ENCODE peak calls at places on chromosomes 3 and 15, in four cellular contexts. One of them, this sample, is unnamed.

GRCh38 chr15:97316362-97316761 is 644.1 kb upstream of the ARRDC4 start:
- DNase-seq in pons: no peak
- DNase-seq in lung: no peak
- DNase-seq in gastrocnemius medialis: no peak
- DNase-seq in this sample: no peak

GRCh38 chr15:68818088-68818670 is 2.5 kb downstream of the ANP32A start:
- DNase-seq in pons: peak
- DNase-seq in lung: peak
- DNase-seq in gastrocnemius medialis: peak
- DNase-seq in this sample: peak

GRCh38 chr3:9141903-9142302 is 107.5 kb downstream of the SRGAP3 start:
- DNase-seq in gastrocnemius medialis: no peak
- DNase-seq in pons: no peak
- DNase-seq in lung: no peak
- DNase-seq in this sample: no peak

GRCh38 chr3:49410844-49411549 is 779 bp downstream of the RHOA start:
- DNase-seq in pons: no peak
- DNase-seq in gastrocnemius medialis: no peak
- DNase-seq in lung: no peak
- DNase-seq in this sample: no peak

GRCh38 chr15:63296195-63296594 is 18.8 kb downstream of the APH1B start:
- DNase-seq in pons: no peak
- DNase-seq in lung: no peak
- DNase-seq in gastrocnemius medialis: no peak
- DNase-seq in this sample: peak

GRCh38 chr3:156711113-156711512 is 36.7 kb downstream of the TIPARP start:
- DNase-seq in lung: no peak
- DNase-seq in pons: no peak
- DNase-seq in gastrocnemius medialis: no peak
- DNase-seq in this sample: no peak

GRCh38 chr15:89127054-89127702 is 38.9 kb downstream of the ABHD2 start:
- DNase-seq in pons: no peak
- DNase-seq in gastrocnemius medialis: peak
- DNase-seq in lung: no peak
- DNase-seq in this sample: no peak

GRCh38 chr3:179156775-179157174 is 8.6 kb downstream of the PIK3CA start:
- DNase-seq in gastrocnemius medialis: no peak
- DNase-seq in pons: no peak
- DNase-seq in lung: no peak
- DNase-seq in this sample: no peak

GRCh38 chr3:129756871-129757270 is 136.6 kb downstream of the TMCC1 start:
- DNase-seq in pons: no peak
- DNase-seq in gastrocnemius medialis: no peak
- DNase-seq in lung: no peak
- DNase-seq in this sample: no peak

GRCh38 chr15:71149645-71150557 is 34.6 kb downstream of the THSD4 start:
- DNase-seq in gastrocnemius medialis: no peak
- DNase-seq in lung: no peak
- DNase-seq in pons: peak
- DNase-seq in this sample: no peak

GRCh38 chr15:76150971-76151598 is 91.3 kb downstream of the TMEM266 start:
- DNase-seq in lung: peak
- DNase-seq in gastrocnemius medialis: no peak
- DNase-seq in pons: peak
- DNase-seq in this sample: peak

GRCh38 chr3:192745150-192745549 is 17.8 kb upstream of the FGF12 start:
- DNase-seq in gastrocnemius medialis: no peak
- DNase-seq in pons: no peak
- DNase-seq in lung: no peak
- DNase-seq in this sample: no peak

GRCh38 chr3:63774776-63775175 is 44.3 kb upstream of the C3orf49 start:
- DNase-seq in gastrocnemius medialis: no peak
- DNase-seq in lung: no peak
- DNase-seq in pons: no peak
- DNase-seq in this sample: no peak

GRCh38 chr15:53158995-53159394 is 368.9 kb upstream of the ONECUT1 start:
- DNase-seq in lung: no peak
- DNase-seq in gastrocnemius medialis: no peak
- DNase-seq in pons: no peak
- DNase-seq in this sample: no peak

GRCh38 chr3:10707984-10708868 is 107.8 kb upstream of the SLC6A11 start:
- DNase-seq in gastrocnemius medialis: no peak
- DNase-seq in lung: no peak
- DNase-seq in pons: no peak
- DNase-seq in this sample: no peak

GRCh38 chr3:114758828-114759709 is 388.0 kb downstream of the ZBTB20 start:
- DNase-seq in lung: no peak
- DNase-seq in pons: peak
- DNase-seq in gastrocnemius medialis: no peak
- DNase-seq in this sample: peak

GRCh38 chr15:80478075-80478474 is 73.9 kb downstream of the ARNT2 start:
- DNase-seq in pons: no peak
- DNase-seq in gastrocnemius medialis: no peak
- DNase-seq in lung: no peak
- DNase-seq in this sample: no peak

GRCh38 chr15:29883126-29883525 is 60.9 kb upstream of the TJP1 start:
- DNase-seq in gastrocnemius medialis: no peak
- DNase-seq in pons: no peak
- DNase-seq in lung: no peak
- DNase-seq in this sample: no peak

GRCh38 chr3:87987952-87988351 is 70.9 kb downstream of the CGGBP1 start:
- DNase-seq in lung: no peak
- DNase-seq in gastrocnemius medialis: no peak
- DNase-seq in pons: no peak
- DNase-seq in this sample: no peak

GRCh38 chr3:156488771-156489170 is 66.1 kb downstream of the SSR3 start:
- DNase-seq in lung: no peak
- DNase-seq in pons: no peak
- DNase-seq in gastrocnemius medialis: no peak
- DNase-seq in this sample: no peak

GRCh38 chr15:70101459-70102113 is 3.9 kb upstream of the TLE3 start:
- DNase-seq in lung: peak
- DNase-seq in gastrocnemius medialis: peak
- DNase-seq in pons: no peak
- DNase-seq in this sample: peak

GRCh38 chr3:100106531-100107155 is 7.7 kb downstream of the FILIP1L start:
- DNase-seq in pons: no peak
- DNase-seq in gastrocnemius medialis: no peak
- DNase-seq in lung: no peak
- DNase-seq in this sample: no peak

GRCh38 chr3:13093687-13094086 is 20.5 kb upstream of the IQSEC1 start:
- DNase-seq in pons: no peak
- DNase-seq in lung: no peak
- DNase-seq in gastrocnemius medialis: no peak
- DNase-seq in this sample: no peak

GRCh38 chr3:178772746-178773145 is 236.5 kb downstream of the KCNMB2 start:
- DNase-seq in lung: no peak
- DNase-seq in gastrocnemius medialis: no peak
- DNase-seq in pons: no peak
- DNase-seq in this sample: no peak

GRCh38 chr3:8532251-8532831 is 30.7 kb downstream of the LMCD1 start:
- DNase-seq in pons: no peak
- DNase-seq in lung: no peak
- DNase-seq in gastrocnemius medialis: no peak
- DNase-seq in this sample: no peak

GRCh38 chr3:99118381-99118780 is 216.9 kb upstream of the DCBLD2 start:
- DNase-seq in gastrocnemius medialis: no peak
- DNase-seq in lung: no peak
- DNase-seq in pons: no peak
- DNase-seq in this sample: no peak

GRCh38 chr3:56997675-56998074 is 62.8 kb upstream of the SPATA12 start:
- DNase-seq in pons: no peak
- DNase-seq in gastrocnemius medialis: no peak
- DNase-seq in lung: no peak
- DNase-seq in this sample: no peak

GRCh38 chr3:189773056-189773455 is 141.9 kb downstream of the TP63 start:
- DNase-seq in lung: no peak
- DNase-seq in pons: no peak
- DNase-seq in gastrocnemius medialis: no peak
- DNase-seq in this sample: peak

GRCh38 chr3:53167418-53168174 is 6.6 kb downstream of the PRKCD start:
- DNase-seq in lung: no peak
- DNase-seq in gastrocnemius medialis: no peak
- DNase-seq in pons: no peak
- DNase-seq in this sample: no peak

GRCh38 chr3:185586644-185586964 is 509 bp downstream of the SENP2 start:
- DNase-seq in lung: no peak
- DNase-seq in gastrocnemius medialis: no peak
- DNase-seq in pons: peak
- DNase-seq in this sample: no peak

GRCh38 chr3:128584412-128585020 is 66.1 kb downstream of the RPN1 start:
- DNase-seq in lung: peak
- DNase-seq in gastrocnemius medialis: no peak
- DNase-seq in pons: peak
- DNase-seq in this sample: peak

GRCh38 chr3:142997330-142997729 is 4.0 kb upstream of the U2SURP start:
- DNase-seq in pons: no peak
- DNase-seq in gastrocnemius medialis: no peak
- DNase-seq in lung: no peak
- DNase-seq in this sample: no peak

GRCh38 chr3:88031543-88032148 is 27.2 kb downstream of the CGGBP1 start:
- DNase-seq in gastrocnemius medialis: no peak
- DNase-seq in lung: no peak
- DNase-seq in pons: peak
- DNase-seq in this sample: no peak

GRCh38 chr3:10835406-10835805 is 19.4 kb downstream of the SLC6A11 start:
- DNase-seq in pons: no peak
- DNase-seq in gastrocnemius medialis: no peak
- DNase-seq in lung: no peak
- DNase-seq in this sample: no peak

GRCh38 chr3:64488938-64489337 is 198.9 kb downstream of the ADAMTS9 start:
- DNase-seq in gastrocnemius medialis: no peak
- DNase-seq in lung: no peak
- DNase-seq in pons: no peak
- DNase-seq in this sample: no peak

GRCh38 chr3:123150449-123150954 is 51.2 kb upstream of the SEC22A start:
- DNase-seq in lung: no peak
- DNase-seq in pons: no peak
- DNase-seq in gastrocnemius medialis: no peak
- DNase-seq in this sample: no peak

GRCh38 chr3:171384101-171384891 is 75.9 kb downstream of the TNIK start:
- DNase-seq in lung: no peak
- DNase-seq in pons: no peak
- DNase-seq in gastrocnemius medialis: no peak
- DNase-seq in this sample: no peak